ENCODE peak calls at places on chromosomes 3 and 15, in six cellular contexts. H, X, K, M, U and C are unnamed samples. For H3K36me3, the result is how much of the 10 kb centered on the place peaks cover.

GRCh38 chr3:159941043-159941994 is 47.3 kb upstream of the IL12A start:
- DNase-seq in H (no peak), X (no peak), K (no peak), M (no peak), U (no peak), C (no peak)

GRCh38 chr15:56598991-56599390 is 134.1 kb upstream of the MNS1 start:
- DNase-seq in H (no peak), X (no peak), K (no peak), M (no peak), U (no peak), C (no peak)

GRCh38 chr3:41026394-41027177 is 172.7 kb upstream of the CTNNB1 start:
- DNase-seq in H (peak), X (peak), K (peak), M (no peak), U (peak), C (peak)

GRCh38 chr3:41961061-41961749 is 698 bp downstream of the ULK4 start:
- DNase-seq in H (peak), X (peak), K (peak), M (peak), U (peak), C (peak)

GRCh38 chr15:41695750-41696436 is 35.7 kb downstream of the MGA start:
- DNase-seq in H (peak), X (peak), K (no peak), M (no peak), U (peak), C (no peak)

GRCh38 chr3:47910777-47911440 is 105.3 kb downstream of the MAP4 start:
- DNase-seq in H (peak), X (peak), K (no peak), M (no peak), U (no peak), C (no peak)

GRCh38 chr3:193114431-193115340 is 126.3 kb upstream of the PLAAT1 start:
- DNase-seq in H (no peak), X (no peak), K (no peak), M (no peak), U (no peak), C (no peak)

GRCh38 chr15:70936326-70936725 is 43.7 kb downstream of the LRRC49 start:
- DNase-seq in H (peak), X (no peak), K (no peak), M (no peak), U (no peak), C (no peak)

GRCh38 chr3:16361087-16361486 is 96.1 kb downstream of the OXNAD1 start:
- DNase-seq in H (no peak), X (no peak), K (no peak), M (no peak), U (no peak), C (no peak)

GRCh38 chr3:45560270-45561020 is 34.1 kb upstream of the LIMD1 start:
- DNase-seq in H (no peak), X (no peak), K (peak), M (peak), U (peak), C (peak)

GRCh38 chr3:184361932-184362667 is 590 bp downstream of the POLR2H start:
- DNase-seq in H (peak), X (peak), K (no peak), M (peak), U (peak), C (peak)

GRCh38 chr3:43389388-43390254 is 103.3 kb downstream of the SNRK start:
- DNase-seq in H (no peak), X (peak), K (peak), M (peak), U (peak), C (peak)

GRCh38 chr3:187926620-187927019 is 181.4 kb upstream of the BCL6 start:
- DNase-seq in H (no peak), X (no peak), K (no peak), M (no peak), U (no peak), C (no peak)

GRCh38 chr3:135779590-135780235 is 185.8 kb upstream of the PPP2R3A start:
- DNase-seq in H (no peak), X (no peak), K (no peak), M (no peak), U (no peak), C (no peak)

GRCh38 chr3:126510323-126510910 is 7.2 kb downstream of the UROC1 start:
- DNase-seq in H (no peak), X (no peak), K (no peak), M (no peak), U (no peak), C (no peak)

GRCh38 chr3:120678331-120678845 is 3.7 kb downstream of the HGD start:
- DNase-seq in H (no peak), X (no peak), K (no peak), M (peak), U (peak), C (no peak)

GRCh38 chr3:108125550-108126071 is 34.8 kb upstream of the CD47 start:
- DNase-seq in H (no peak), X (peak), K (no peak), M (no peak), U (no peak), C (peak)

GRCh38 chr3:36944012-36944640 is 728 bp downstream of the TRANK1 start:
- DNase-seq in H (peak), X (no peak), K (peak), M (peak), U (peak), C (peak)

GRCh38 chr3:134708671-134709070 is 57.8 kb upstream of the KY start:
- DNase-seq in H (no peak), X (no peak), K (no peak), M (no peak), U (no peak), C (no peak)

GRCh38 chr3:44069276-44069675 is 172.4 kb upstream of the TOPAZ1 start:
- DNase-seq in H (no peak), X (no peak), K (no peak), M (no peak), U (no peak), C (no peak)

GRCh38 chr3:10772230-10773161 is 43.5 kb upstream of the SLC6A11 start:
- DNase-seq in H (peak), X (peak), K (no peak), M (no peak), U (no peak), C (no peak)

GRCh38 chr3:24060055-24060454 is 115.0 kb downstream of the NR1D2 start:
- DNase-seq in H (no peak), X (no peak), K (no peak), M (no peak), U (no peak), C (peak)

GRCh38 chr3:183114779-183115178 is 15.5 kb upstream of the MCCC1 start:
- DNase-seq in H (peak), X (no peak), K (no peak), M (no peak), U (no peak), C (no peak)

GRCh38 chr3:125022186-125022585 is 33.6 kb downstream of the HEG1 start:
- DNase-seq in H (no peak), X (no peak), K (no peak), M (no peak), U (no peak), C (no peak)

GRCh38 chr3:125028657-125029056 is 27.1 kb downstream of the HEG1 start:
- DNase-seq in H (no peak), X (no peak), K (no peak), M (no peak), U (no peak), C (no peak)

GRCh38 chr3:125023833-125024560 is 31.8 kb downstream of the HEG1 start:
- DNase-seq in H (no peak), X (no peak), K (no peak), M (no peak), U (no peak), C (no peak)

GRCh38 chr3:125025647-125026046 is 30.1 kb downstream of the HEG1 start:
- DNase-seq in H (no peak), X (no peak), K (no peak), M (no peak), U (no peak), C (no peak)

DNA sequence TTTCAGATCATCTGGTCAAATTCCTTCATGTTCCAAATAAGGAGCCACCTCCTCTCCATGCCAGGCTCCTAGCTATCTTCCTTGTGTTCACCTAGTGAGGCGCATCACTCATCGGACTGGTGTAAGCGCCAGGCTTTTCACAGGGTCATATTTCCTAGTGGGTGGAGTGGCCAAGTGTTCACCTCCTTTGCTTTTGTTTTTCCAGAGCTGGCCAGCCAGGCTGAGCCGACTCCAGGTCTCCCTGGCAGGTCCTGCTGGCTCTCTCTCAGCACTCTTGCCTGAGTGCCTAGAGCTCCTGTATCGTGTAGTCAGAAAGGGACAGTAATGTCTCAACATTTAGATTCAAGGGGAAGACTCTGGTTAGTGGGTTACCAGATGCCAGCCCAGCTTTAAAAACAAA is 31.0 kb downstream of the HEG1 start:
- DNase-seq in H (no peak), X (no peak), K (no peak), M (peak), U (peak), C (no peak)
- H3K36me3 ChIP-seq in H (under half), X (under half), K (under half), M (under half), U (under half), C (under half)

GRCh38 chr3:172333692-172334457 is 114.4 kb downstream of the GHSR start:
- DNase-seq in H (no peak), X (no peak), K (no peak), M (no peak), U (no peak), C (no peak)
- H3K36me3 ChIP-seq in H (under half), X (half or more), K (under half), M (half or more), U (under half), C (half or more)

GRCh38 chr3:51934991-51935885 is 6.5 kb downstream of the RRP9 start:
- DNase-seq in H (no peak), X (no peak), K (no peak), M (peak), U (no peak), C (peak)

GRCh38 chr3:51938780-51939425 is 2.8 kb downstream of the RRP9 start:
- DNase-seq in H (no peak), X (no peak), K (no peak), M (peak), U (no peak), C (no peak)

GRCh38 chr3:51935886-51936755 is 5.6 kb downstream of the RRP9 start:
- DNase-seq in H (no peak), X (no peak), K (no peak), M (peak), U (no peak), C (no peak)

GRCh38 chr3:51937014-51937413 is 4.7 kb downstream of the RRP9 start:
- DNase-seq in H (no peak), X (no peak), K (no peak), M (peak), U (no peak), C (no peak)

DNA sequence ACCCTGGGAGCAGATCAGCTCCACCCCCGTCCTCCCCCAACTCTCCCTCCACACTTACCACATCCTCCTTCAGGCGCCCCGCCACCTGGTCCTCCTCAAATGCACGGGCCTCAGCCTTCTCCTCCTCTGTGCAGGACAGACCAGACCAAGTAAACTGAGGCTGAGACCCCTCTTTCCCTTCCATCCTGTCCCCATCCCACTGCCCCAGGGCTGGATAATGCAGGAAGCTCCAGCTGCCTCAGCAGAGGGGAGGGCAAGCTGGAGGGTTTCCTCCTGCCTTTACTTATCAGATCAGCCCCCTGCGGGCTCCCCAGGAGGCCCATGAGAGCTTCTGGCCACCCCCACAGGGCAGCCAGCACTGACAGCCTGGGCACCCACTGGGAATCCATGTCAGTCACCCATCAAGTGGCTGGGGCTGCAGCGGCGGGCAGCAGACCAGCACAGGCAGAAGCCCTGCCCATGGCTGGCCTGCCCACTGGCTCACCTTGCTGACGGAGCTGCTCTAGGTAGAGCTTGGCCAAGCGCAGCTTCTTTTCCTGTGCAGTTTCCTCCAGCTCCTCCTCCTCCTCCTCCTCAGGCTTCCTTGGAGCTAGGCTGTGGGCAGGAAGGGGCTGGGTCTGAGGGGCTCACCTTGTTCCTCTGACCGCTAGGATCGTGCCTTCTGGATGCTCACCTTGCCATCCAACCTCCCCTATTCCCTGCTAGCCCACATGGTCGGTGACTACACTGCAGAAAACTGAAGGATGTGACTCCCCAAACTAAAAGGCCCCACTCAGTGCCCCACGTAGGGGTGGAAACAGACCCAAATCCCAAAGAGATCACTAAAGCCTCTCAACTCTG is 3.9 kb downstream of the RRP9 start:
- DNase-seq in H (no peak), X (no peak), K (no peak), M (peak), U (no peak), C (peak)
- H3K36me3 ChIP-seq in H (half or more), X (half or more), K (under half), M (half or more), U (under half), C (under half)

GRCh38 chr3:39142067-39142466 is 11.3 kb downstream of the CSRNP1 start:
- DNase-seq in H (no peak), X (no peak), K (no peak), M (peak), U (no peak), C (no peak)

GRCh38 chr3:39138804-39139415 is 14.5 kb downstream of the CSRNP1 start:
- DNase-seq in H (no peak), X (no peak), K (no peak), M (peak), U (no peak), C (peak)

GRCh38 chr3:39141211-39141995 is 12.0 kb downstream of the CSRNP1 start:
- DNase-seq in H (peak), X (peak), K (peak), M (peak), U (no peak), C (no peak)

GRCh38 chr3:39139442-39139841 is 13.9 kb downstream of the CSRNP1 start:
- DNase-seq in H (no peak), X (no peak), K (no peak), M (no peak), U (no peak), C (no peak)

GRCh38 chr3:39140341-39140971 is 12.9 kb downstream of the CSRNP1 start:
- DNase-seq in H (no peak), X (no peak), K (no peak), M (no peak), U (no peak), C (no peak)
- H3K36me3 ChIP-seq in H (under half), X (half or more), K (under half), M (half or more), U (under half), C (half or more)

GRCh38 chr15:101056366-101057334 is 137.5 kb downstream of the LRRK1 start:
- DNase-seq in H (peak), X (no peak), K (no peak), M (peak), U (peak), C (peak)
- H3K36me3 ChIP-seq in H (under half), X (under half), K (under half), M (half or more), U (under half), C (half or more)

GRCh38 chr3:53122933-53123305 is 7.3 kb downstream of the RFT1 start:
- DNase-seq in H (no peak), X (no peak), K (no peak), M (no peak), U (no peak), C (no peak)
- H3K36me3 ChIP-seq in H (half or more), X (half or more), K (under half), M (half or more), U (under half), C (half or more)

DNA sequence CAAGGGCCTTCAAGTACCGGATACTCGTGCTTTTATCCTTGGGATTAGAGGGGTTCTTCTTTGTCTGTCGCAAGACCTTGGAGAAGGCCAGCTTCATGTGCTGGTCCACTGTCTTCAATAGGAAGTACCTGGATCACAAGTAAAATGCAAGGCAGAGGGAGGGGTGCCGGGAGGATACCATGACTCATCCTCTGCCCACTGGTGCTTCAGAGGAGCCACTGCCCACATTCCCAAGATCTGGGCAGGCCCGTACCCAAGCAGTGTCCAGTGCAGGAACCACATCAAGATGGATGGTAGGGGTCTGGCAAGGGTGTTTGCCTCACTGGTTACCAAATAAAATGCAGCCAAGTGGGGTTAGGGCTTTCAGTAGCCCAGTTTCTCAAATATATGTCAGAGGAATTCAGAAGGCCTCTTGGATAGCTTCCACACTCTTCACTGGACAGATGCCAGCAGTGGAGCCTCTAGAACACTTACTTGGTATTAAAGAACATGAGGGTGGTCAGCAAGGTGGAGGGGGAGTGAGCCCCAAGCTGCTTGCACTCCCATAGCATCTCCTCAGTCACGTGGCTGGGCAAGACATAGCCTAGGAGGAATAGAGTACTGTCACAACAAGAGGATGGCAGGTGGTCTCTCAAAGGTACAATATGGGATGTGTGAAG is 3.6 kb upstream of the IMPDH2 start:
- DNase-seq in H (no peak), X (no peak), K (peak), M (no peak), U (no peak), C (no peak)
- H3K36me3 ChIP-seq in H (under half), X (half or more), K (under half), M (half or more), U (under half), C (half or more)